ENCODE peak calls at places on chromosomes 11 and 22, in eight cellular contexts. X is esophagus mucosa; G is heart right ventricle; W is CD8-positive, alpha-beta T cell; P is Right ventricle myocardium superior; E is T-helper 17 cell; K is activated naive CD8-positive, alpha-beta T cell treated with anti-CD3 and anti-CD28 coated beads, Interleukin-2, amount 50 U/mL, for 24 hours; N is left cardiac atrium. S is an unnamed sample.

GRCh38 chr22:32478994-32479393 is 4.4 kb downstream of the FBXO7 start:
- ATAC-seq in X (no peak), P (no peak), G (no peak), E (no peak), K (no peak), N (no peak), W (no peak), S (no peak)

GRCh38 chr22:50001388-50002231 is 11.0 kb downstream of the IL17REL start:
- ATAC-seq in X (no peak), N (no peak), W (no peak), E (no peak), K (no peak), P (no peak), G (no peak), S (no peak)

GRCh38 chr11:128498846-128499245 is 88.5 kb downstream of the ETS1 start:
- ATAC-seq in N (no peak), K (no peak), P (no peak), W (peak; percentile 9), G (no peak), X (no peak), E (no peak), S (no peak)

GRCh38 chr22:29983296-29983917 is 96.9 kb upstream of the HORMAD2 start:
- ATAC-seq in G (no peak), E (no peak), P (no peak), W (no peak), N (no peak), X (no peak), K (no peak), S (no peak)

GRCh38 chr11:85590848-85591483 is 36.2 kb downstream of the DLG2 start:
- ATAC-seq in E (no peak), K (no peak), X (peak; percentile 43), P (no peak), G (no peak), W (no peak), N (no peak), S (no peak)

GRCh38 chr11:57255618-57256017 is 18.6 kb upstream of the APLNR start:
- ATAC-seq in W (no peak), N (no peak), K (no peak), G (no peak), X (peak; percentile 70), P (no peak), E (no peak), S (no peak)

GRCh38 chr11:69487849-69488542 is 6.5 kb downstream of the LINC01488 start:
- ATAC-seq in G (no peak), K (no peak), X (no peak), P (no peak), E (no peak), W (no peak), N (no peak), S (no peak)

GRCh38 chr11:110833033-110833484 is 120.8 kb upstream of the ARHGAP20 start:
- ATAC-seq in P (no peak), E (no peak), N (no peak), W (no peak), K (peak; percentile 87), X (peak; percentile 74), G (no peak), S (peak; percentile 61)

GRCh38 chr11:69144719-69145365 is 10.9 kb upstream of the SMIM38 start:
- ATAC-seq in K (peak; percentile 79), W (no peak), E (no peak), N (no peak), X (peak; percentile 20), P (no peak), G (no peak), S (peak; percentile 67)

S was measured in activated CD4-positive, CD25-positive, alpha-beta regulatory T cell treated with anti-CD3 and anti-CD28 coated beads, Interleukin-2, amount 50 U/mL, for 24 hours.